ENCODE peak calls at places on chromosomes 7 and 10, in nine cellular contexts. One of them, this sample, is unnamed.

GRCh38 chr7:26279405-26279804 is 12.3 kb upstream of the SNX10 start:
- DNase-seq in A549: peak
- DNase-seq in mesendoderm: no peak
- DNase-seq in HCT116: no peak
- DNase-seq in H9: no peak
- DNase-seq in IMR-90: no peak
- DNase-seq in neuronal stem cell: no peak
- DNase-seq in fibroblast of lung: no peak
- DNase-seq in mesenchymal stem cell: no peak
- DNase-seq in this sample: no peak

GRCh38 chr7:134532155-134533089 is 5.1 kb downstream of the AKR1B10 start:
- DNase-seq in A549: no peak
- DNase-seq in mesendoderm: no peak
- DNase-seq in HCT116: no peak
- DNase-seq in H9: no peak
- DNase-seq in IMR-90: no peak
- DNase-seq in neuronal stem cell: no peak
- DNase-seq in fibroblast of lung: no peak
- DNase-seq in mesenchymal stem cell: no peak
- DNase-seq in this sample: no peak

GRCh38 chr10:62866451-62866850 is 50.3 kb upstream of the EGR2 start:
- DNase-seq in A549: no peak
- DNase-seq in mesendoderm: no peak
- DNase-seq in HCT116: no peak
- DNase-seq in H9: no peak
- DNase-seq in IMR-90: no peak
- DNase-seq in neuronal stem cell: no peak
- DNase-seq in fibroblast of lung: peak
- DNase-seq in mesenchymal stem cell: no peak
- DNase-seq in this sample: no peak

GRCh38 chr7:121800916-121801675 is 71.9 kb upstream of the PTPRZ1 start:
- DNase-seq in A549: no peak
- DNase-seq in mesendoderm: no peak
- DNase-seq in HCT116: no peak
- DNase-seq in H9: no peak
- DNase-seq in IMR-90: no peak
- DNase-seq in neuronal stem cell: no peak
- DNase-seq in fibroblast of lung: no peak
- DNase-seq in mesenchymal stem cell: no peak
- DNase-seq in this sample: no peak

GRCh38 chr7:74092964-74093339 is 9.3 kb downstream of the LIMK1 start:
- DNase-seq in A549: no peak
- DNase-seq in mesendoderm: peak
- DNase-seq in HCT116: no peak
- DNase-seq in H9: no peak
- DNase-seq in IMR-90: peak
- DNase-seq in neuronal stem cell: no peak
- DNase-seq in fibroblast of lung: peak
- DNase-seq in mesenchymal stem cell: peak
- DNase-seq in this sample: no peak

GRCh38 chr10:5534051-5534821 is 9.5 kb downstream of the CALML3 start:
- DNase-seq in A549: no peak
- DNase-seq in mesendoderm: no peak
- DNase-seq in HCT116: no peak
- DNase-seq in H9: no peak
- DNase-seq in IMR-90: no peak
- DNase-seq in neuronal stem cell: no peak
- DNase-seq in fibroblast of lung: peak
- DNase-seq in mesenchymal stem cell: no peak
- DNase-seq in this sample: no peak

GRCh38 chr7:40298421-40298820 is 163.6 kb downstream of the SUGCT start:
- DNase-seq in A549: no peak
- DNase-seq in mesendoderm: no peak
- DNase-seq in HCT116: no peak
- DNase-seq in H9: no peak
- DNase-seq in IMR-90: peak
- DNase-seq in neuronal stem cell: no peak
- DNase-seq in fibroblast of lung: peak
- DNase-seq in mesenchymal stem cell: peak
- DNase-seq in this sample: no peak

GRCh38 chr7:134602921-134603394 is 43.7 kb upstream of the BPGM start:
- DNase-seq in A549: peak
- DNase-seq in mesendoderm: no peak
- DNase-seq in HCT116: no peak
- DNase-seq in H9: no peak
- DNase-seq in IMR-90: peak
- DNase-seq in neuronal stem cell: no peak
- DNase-seq in fibroblast of lung: peak
- DNase-seq in mesenchymal stem cell: peak
- DNase-seq in this sample: peak

GRCh38 chr10:24721254-24722106 is 2.2 kb downstream of the ARHGAP21 start:
- DNase-seq in A549: peak
- DNase-seq in mesendoderm: peak
- DNase-seq in HCT116: no peak
- DNase-seq in H9: peak
- DNase-seq in IMR-90: peak
- DNase-seq in neuronal stem cell: no peak
- DNase-seq in fibroblast of lung: peak
- DNase-seq in mesenchymal stem cell: peak
- DNase-seq in this sample: peak

DNA sequence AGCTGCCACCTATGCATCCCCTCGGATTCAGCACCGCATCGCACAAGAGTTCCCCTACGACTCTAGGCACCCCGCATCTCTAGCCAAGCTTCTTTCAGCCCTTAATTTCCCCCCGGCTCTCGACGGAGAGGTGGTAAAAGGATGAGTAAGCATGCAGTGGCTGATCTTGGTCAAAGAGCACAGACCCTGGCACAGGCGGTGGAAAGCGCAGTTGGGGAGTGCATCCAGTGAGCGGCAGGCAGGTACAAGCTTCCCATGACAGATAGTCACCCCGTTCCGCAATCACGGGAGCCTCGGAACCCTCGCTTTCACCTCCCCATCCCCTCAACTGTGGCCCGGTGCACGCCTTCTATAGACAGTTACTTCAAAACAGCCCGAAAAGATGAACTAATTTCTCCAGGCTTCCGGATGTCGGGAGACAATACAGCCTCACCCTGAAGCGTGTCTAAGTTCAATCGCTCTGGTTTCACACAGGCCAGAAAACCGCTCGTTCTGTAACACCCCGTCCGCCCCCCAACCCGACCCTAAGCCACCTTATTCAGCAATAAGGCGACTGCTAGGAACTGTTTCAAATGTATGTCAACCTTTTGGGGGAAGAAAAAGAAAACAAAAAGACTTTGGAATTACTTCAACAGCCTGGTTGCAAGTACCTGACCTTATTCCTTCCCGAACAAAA is 1.5 kb downstream of the RHEB start:
- DNase-seq in A549: peak
- DNase-seq in mesendoderm: peak
- DNase-seq in HCT116: no peak
- DNase-seq in H9: no peak
- DNase-seq in IMR-90: peak
- DNase-seq in neuronal stem cell: no peak
- DNase-seq in fibroblast of lung: peak
- DNase-seq in mesenchymal stem cell: peak
- DNase-seq in this sample: peak
- H3K4me2 ChIP-seq in A549: peak
- H3K4me2 ChIP-seq in mesendoderm: peak
- H3K4me2 ChIP-seq in HCT116: peak
- H3K4me2 ChIP-seq in H9: peak
- H3K4me2 ChIP-seq in IMR-90: peak
- H3K4me2 ChIP-seq in neuronal stem cell: peak
- H3K4me2 ChIP-seq in fibroblast of lung: peak
- H3K4me2 ChIP-seq in mesenchymal stem cell: peak
- H3K4me2 ChIP-seq in this sample: peak

GRCh38 chr7:158546626-158547025 is 41.0 kb downstream of the PTPRN2 start:
- DNase-seq in A549: no peak
- DNase-seq in mesendoderm: no peak
- DNase-seq in HCT116: no peak
- DNase-seq in H9: no peak
- DNase-seq in IMR-90: no peak
- DNase-seq in neuronal stem cell: no peak
- DNase-seq in fibroblast of lung: no peak
- DNase-seq in mesenchymal stem cell: no peak
- DNase-seq in this sample: no peak

GRCh38 chr7:158549834-158550700 is 37.6 kb downstream of the PTPRN2 start:
- DNase-seq in A549: no peak
- DNase-seq in mesendoderm: no peak
- DNase-seq in HCT116: no peak
- DNase-seq in H9: no peak
- DNase-seq in IMR-90: no peak
- DNase-seq in neuronal stem cell: no peak
- DNase-seq in fibroblast of lung: no peak
- DNase-seq in mesenchymal stem cell: no peak
- DNase-seq in this sample: no peak

GRCh38 chr7:158549176-158549833 is 38.3 kb downstream of the PTPRN2 start:
- DNase-seq in A549: no peak
- DNase-seq in mesendoderm: peak
- DNase-seq in HCT116: no peak
- DNase-seq in H9: peak
- DNase-seq in IMR-90: no peak
- DNase-seq in neuronal stem cell: no peak
- DNase-seq in fibroblast of lung: no peak
- DNase-seq in mesenchymal stem cell: no peak
- DNase-seq in this sample: no peak

GRCh38 chr7:158547817-158548216 is 39.8 kb downstream of the PTPRN2 start:
- DNase-seq in A549: no peak
- DNase-seq in mesendoderm: no peak
- DNase-seq in HCT116: no peak
- DNase-seq in H9: no peak
- DNase-seq in IMR-90: no peak
- DNase-seq in neuronal stem cell: no peak
- DNase-seq in fibroblast of lung: no peak
- DNase-seq in mesenchymal stem cell: no peak
- DNase-seq in this sample: no peak

DNA sequence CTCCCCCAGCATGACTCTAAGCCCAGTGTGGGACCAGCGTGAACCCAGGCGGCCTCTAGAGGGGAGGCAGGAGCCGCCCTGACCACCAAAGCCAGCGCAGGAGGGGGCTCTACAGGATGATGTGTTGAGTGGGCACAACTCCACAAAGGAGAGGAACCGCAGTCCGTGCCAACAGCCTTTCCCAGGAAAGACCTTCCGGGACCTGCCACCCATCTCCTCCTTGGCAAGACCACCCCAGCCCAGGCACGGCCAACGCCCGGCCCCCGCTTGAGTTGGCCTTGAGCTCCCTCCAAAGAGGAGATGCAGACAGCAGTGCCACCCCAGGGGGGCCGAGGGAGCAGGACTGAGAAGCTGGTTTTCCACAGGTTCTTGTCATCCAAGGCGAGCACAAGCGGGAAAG is 38.9 kb downstream of the PTPRN2 start:
- DNase-seq in A549: no peak
- DNase-seq in mesendoderm: no peak
- DNase-seq in HCT116: no peak
- DNase-seq in H9: no peak
- DNase-seq in IMR-90: no peak
- DNase-seq in neuronal stem cell: no peak
- DNase-seq in fibroblast of lung: no peak
- DNase-seq in mesenchymal stem cell: no peak
- DNase-seq in this sample: no peak
- H3K4me2 ChIP-seq in A549: no peak
- H3K4me2 ChIP-seq in mesendoderm: no peak
- H3K4me2 ChIP-seq in HCT116: no peak
- H3K4me2 ChIP-seq in H9: no peak
- H3K4me2 ChIP-seq in IMR-90: no peak
- H3K4me2 ChIP-seq in neuronal stem cell: no peak
- H3K4me2 ChIP-seq in fibroblast of lung: no peak
- H3K4me2 ChIP-seq in mesenchymal stem cell: no peak
- H3K4me2 ChIP-seq in this sample: no peak

DNA sequence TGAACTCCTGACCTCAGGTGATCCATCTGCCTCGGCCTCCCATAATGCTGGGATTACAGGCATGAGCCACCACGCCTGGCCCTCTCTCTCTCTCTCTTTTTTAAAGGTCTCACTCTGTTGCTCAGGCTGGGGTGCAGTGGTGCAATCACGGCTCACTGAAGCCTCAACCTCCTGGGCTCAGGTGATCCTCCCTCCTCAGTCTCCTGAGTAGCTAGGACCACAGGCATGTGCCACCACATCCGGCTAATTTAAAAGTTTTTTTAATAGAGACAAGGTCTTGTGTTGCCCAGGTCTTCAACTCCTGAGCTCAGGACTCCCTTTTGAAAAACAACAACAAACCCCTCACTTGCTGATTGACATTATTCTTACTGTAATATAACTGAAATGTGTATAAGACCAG is 11.6 kb downstream of the PALD1 start:
- DNase-seq in A549: no peak
- DNase-seq in mesendoderm: no peak
- DNase-seq in HCT116: no peak
- DNase-seq in H9: no peak
- DNase-seq in IMR-90: no peak
- DNase-seq in neuronal stem cell: no peak
- DNase-seq in fibroblast of lung: no peak
- DNase-seq in mesenchymal stem cell: no peak
- DNase-seq in this sample: no peak
- H3K4me2 ChIP-seq in A549: no peak
- H3K4me2 ChIP-seq in mesendoderm: no peak
- H3K4me2 ChIP-seq in HCT116: no peak
- H3K4me2 ChIP-seq in H9: no peak
- H3K4me2 ChIP-seq in IMR-90: no peak
- H3K4me2 ChIP-seq in neuronal stem cell: no peak
- H3K4me2 ChIP-seq in fibroblast of lung: no peak
- H3K4me2 ChIP-seq in mesenchymal stem cell: no peak
- H3K4me2 ChIP-seq in this sample: no peak

GRCh38 chr10:35336921-35337741 is 822 bp downstream of the CCNY start:
- DNase-seq in A549: peak
- DNase-seq in mesendoderm: peak
- DNase-seq in HCT116: no peak
- DNase-seq in H9: peak
- DNase-seq in IMR-90: no peak
- DNase-seq in neuronal stem cell: peak
- DNase-seq in fibroblast of lung: peak
- DNase-seq in mesenchymal stem cell: peak
- DNase-seq in this sample: peak
- H3K4me2 ChIP-seq in A549: peak
- H3K4me2 ChIP-seq in mesendoderm: peak
- H3K4me2 ChIP-seq in HCT116: peak
- H3K4me2 ChIP-seq in H9: peak
- H3K4me2 ChIP-seq in IMR-90: peak
- H3K4me2 ChIP-seq in neuronal stem cell: peak
- H3K4me2 ChIP-seq in fibroblast of lung: peak
- H3K4me2 ChIP-seq in mesenchymal stem cell: peak
- H3K4me2 ChIP-seq in this sample: peak